ENCODE peak calls at places on chromosomes 6 and 20, in seven cellular contexts. M, N, J, S, Y, W and X are unnamed samples.

GRCh38 chr6:35810831-35811698 is 5.9 kb downstream of the LHFPL5 start:
- DNase-seq in M (no peak), N (peak), J (no peak), S (no peak), Y (no peak), W (no peak), X (no peak)

GRCh38 chr6:137680678-137681346 is 186.2 kb upstream of the TNFAIP3 start:
- DNase-seq in M (no peak), N (peak), J (no peak), S (no peak), Y (no peak), W (peak), X (no peak)

GRCh38 chr6:32845381-32845884 is 1.6 kb upstream of the PSMB8 start:
- DNase-seq in M (no peak), N (no peak), J (no peak), S (no peak), Y (no peak), W (peak), X (peak)

GRCh38 chr6:7147051-7147671 is 39.4 kb downstream of the RREB1 start:
- DNase-seq in M (no peak), N (peak), J (no peak), S (no peak), Y (no peak), W (no peak), X (no peak)

GRCh38 chr6:123434186-123434585 is 202.6 kb downstream of the TRDN start:
- DNase-seq in M (no peak), N (no peak), J (no peak), S (no peak), Y (no peak), W (no peak), X (no peak)

GRCh38 chr6:797479-798077 is 104.6 kb upstream of the EXOC2 start:
- DNase-seq in M (peak), N (peak), J (peak), S (no peak), Y (peak), W (peak), X (peak)

GRCh38 chr6:143313163-143313562 is 137.3 kb downstream of the ADAT2 start:
- DNase-seq in M (no peak), N (no peak), J (no peak), S (no peak), Y (no peak), W (no peak), X (no peak)

GRCh38 chr6:122715725-122716124 is 63.8 kb upstream of the FABP7 start:
- DNase-seq in M (no peak), N (peak), J (no peak), S (no peak), Y (no peak), W (no peak), X (no peak)

GRCh38 chr6:151289399-151290007 is 49.7 kb downstream of the AKAP12 start:
- DNase-seq in M (no peak), N (no peak), J (no peak), S (no peak), Y (no peak), W (peak), X (no peak)

GRCh38 chr20:37697314-37697713 is 3.5 kb downstream of the CTNNBL1 start:
- DNase-seq in M (no peak), N (no peak), J (no peak), S (no peak), Y (no peak), W (peak), X (peak)